ENCODE peak calls at places on chromosome 3, in seven cellular contexts. I is amniotic stem cell, W is T-helper 17 cell, L is NCI-H1092, Y is left colon, S is uterus, G is NCI-H1930. K is an unnamed sample.

GRCh38 chr3:194571491-194571941 is 61.7 kb downstream of the TMEM44 start:
- DNase-seq in Y (no peak), W (no peak), L (no peak), I (no peak), G (no peak), S (no peak), K (no peak)

GRCh38 chr3:195181781-195182469 is 89.0 kb downstream of the XXYLT1 start:
- DNase-seq in Y (no peak), W (no peak), I (no peak), S (peak), L (no peak), G (no peak), K (no peak)

GRCh38 chr3:126781889-126782491 is 78.0 kb downstream of the CHCHD6 start:
- DNase-seq in Y (no peak), G (no peak), W (no peak), S (no peak), L (no peak), I (peak), K (no peak)

GRCh38 chr3:38609386-38610111 is 39.9 kb downstream of the SCN5A start:
- DNase-seq in I (no peak), Y (no peak), L (no peak), S (no peak), G (no peak), W (no peak), K (no peak)

GRCh38 chr3:146161725-146162047 is 702 bp upstream of the PLOD2 start:
- DNase-seq in G (no peak), Y (peak), L (no peak), I (no peak), W (no peak), S (peak), K (no peak)

GRCh38 chr3:47006145-47006651 is 26.7 kb downstream of the NBEAL2 start:
- DNase-seq in L (no peak), W (no peak), S (peak), G (no peak), Y (peak), I (no peak), K (no peak)

GRCh38 chr3:159455741-159456181 is 532.9 kb upstream of the IL12A start:
- DNase-seq in Y (no peak), I (no peak), G (no peak), W (no peak), S (no peak), L (no peak), K (no peak)

GRCh38 chr3:133892546-133893231 is 3.0 kb downstream of the RAB6B start:
- DNase-seq in S (no peak), G (no peak), L (no peak), I (no peak), W (no peak), Y (no peak), K (no peak)

GRCh38 chr3:195844671-195845218 is 33.0 kb upstream of the MUC4 start:
- DNase-seq in S (no peak), Y (no peak), G (no peak), W (no peak), I (no peak), L (no peak), K (no peak)

GRCh38 chr3:110811050-110811449 is 260.6 kb upstream of the NECTIN3 start:
- DNase-seq in W (no peak), Y (no peak), G (no peak), S (no peak), I (no peak), L (no peak), K (no peak)

GRCh38 chr3:19348929-19349564 is 200.7 kb downstream of the KCNH8 start:
- DNase-seq in S (no peak), G (no peak), I (peak), W (no peak), L (no peak), Y (no peak), K (no peak)

GRCh38 chr3:27677554-27677953 is 44.6 kb downstream of the EOMES start:
- DNase-seq in S (peak), W (no peak), G (no peak), Y (no peak), L (no peak), I (peak), K (no peak)

GRCh38 chr3:53324011-53324544 is 23.3 kb downstream of the DCP1A start:
- DNase-seq in G (no peak), W (no peak), L (no peak), Y (no peak), S (no peak), I (no peak), K (no peak)